ENCODE peak calls at places on chromosomes 11 and 22, in four cellular contexts. I is PC-3, N is breast epithelium, Y is fibroblast of lung. R is an unnamed sample.

GRCh38 chr11:67613960-67614715 is 7.4 kb downstream of the NDUFV1 start:
- DNase-seq in I (peak), N (no peak), Y (peak), R (peak)

GRCh38 chr22:39253427-39254070 is 8.8 kb upstream of the PDGFB start:
- DNase-seq in I (peak), N (no peak), Y (peak), R (peak)

GRCh38 chr11:65104628-65105027 is 7.0 kb upstream of the TM7SF2 start:
- DNase-seq in I (no peak), N (no peak), Y (peak), R (no peak)

GRCh38 chr11:5712507-5712906 is 22.9 kb downstream of the TRIM22 start:
- DNase-seq in I (peak), N (no peak), Y (peak), R (peak)

GRCh38 chr11:65298131-65298535 is 16.5 kb upstream of the CDC42EP2 start:
- DNase-seq in I (no peak), N (no peak), Y (peak), R (no peak)

GRCh38 chr11:68816917-68817419 is 24.7 kb downstream of the CPT1A start:
- DNase-seq in I (no peak), N (no peak), Y (peak), R (no peak)

GRCh38 chr22:29861672-29862297 is 21.2 kb upstream of the MTMR3 start:
- DNase-seq in I (no peak), N (no peak), Y (no peak), R (no peak)

GRCh38 chr11:48109046-48109666 is 107.5 kb upstream of the OR4B1 start:
- DNase-seq in I (peak), N (no peak), Y (peak), R (peak)

GRCh38 chr22:38180841-38181452 is 683 bp downstream of the PLA2G6 start:
- DNase-seq in I (peak), N (no peak), Y (peak), R (no peak)

GRCh38 chr11:34860034-34860433 is 56.1 kb downstream of the APIP start:
- DNase-seq in I (peak), N (no peak), Y (peak), R (no peak)

GRCh38 chr22:24435323-24435645 is 7.9 kb downstream of the ADORA2A start:
- DNase-seq in I (no peak), N (no peak), Y (no peak), R (no peak)

GRCh38 chr22:29503811-29504372 is 23.9 kb downstream of the NEFH start:
- DNase-seq in I (peak), N (no peak), Y (peak), R (no peak)

GRCh38 chr11:30914143-30914762 is 328.1 kb upstream of the MPPED2 start:
- DNase-seq in I (peak), N (peak), Y (peak), R (peak)
- TF ChIP-seq CTCF in I (peak), N (no peak), Y (peak), R (no peak)

GRCh38 chr11:46918087-46918751 is at the start of gene LRP4:
- DNase-seq in I (no peak), N (no peak), Y (peak), R (no peak)
- TF ChIP-seq CTCF in I (no peak), N (no peak), Y (no peak), R (peak)

DNA sequence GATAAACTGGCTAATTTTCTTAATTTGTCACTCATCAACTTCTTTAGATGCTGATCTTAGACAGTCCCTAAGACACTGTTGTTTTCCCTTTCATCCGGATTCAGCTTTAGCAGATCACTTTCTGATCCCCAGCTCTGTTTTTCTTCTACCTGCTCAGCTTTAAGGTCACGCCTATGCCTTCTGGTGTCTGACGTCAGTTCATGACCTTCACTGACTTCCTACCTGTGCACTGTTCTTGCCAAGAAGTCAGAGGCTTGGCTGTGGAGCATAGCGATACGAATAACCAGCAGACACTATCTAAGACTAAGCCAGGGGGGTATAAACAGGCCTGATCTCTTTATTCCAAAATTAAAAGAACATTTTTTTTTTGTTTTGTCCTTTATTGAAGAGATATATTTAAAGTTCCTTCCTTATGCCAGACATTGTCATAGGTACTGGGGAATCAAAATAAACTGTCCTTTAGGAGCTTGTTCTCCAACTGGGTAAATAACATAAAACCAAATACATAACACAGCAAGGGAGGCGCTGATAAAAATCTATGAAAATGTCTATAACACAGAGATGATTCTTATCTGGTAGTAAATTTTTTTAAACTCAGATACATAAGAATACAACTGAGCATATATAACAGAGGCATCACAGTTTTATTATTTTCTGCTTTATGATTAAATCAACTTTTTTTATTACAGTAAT is 352.2 kb upstream of the CTSC start:
- DNase-seq in I (no peak), N (no peak), Y (no peak), R (peak)
- TF ChIP-seq CTCF in I (no peak), N (no peak), Y (no peak), R (no peak)

GRCh38 chr11:838441-839279 is 3.7 kb downstream of the POLR2L start:
- DNase-seq in I (no peak), N (no peak), Y (no peak), R (no peak)
- TF ChIP-seq CTCF in I (peak), N (no peak), Y (no peak), R (no peak)

DNA sequence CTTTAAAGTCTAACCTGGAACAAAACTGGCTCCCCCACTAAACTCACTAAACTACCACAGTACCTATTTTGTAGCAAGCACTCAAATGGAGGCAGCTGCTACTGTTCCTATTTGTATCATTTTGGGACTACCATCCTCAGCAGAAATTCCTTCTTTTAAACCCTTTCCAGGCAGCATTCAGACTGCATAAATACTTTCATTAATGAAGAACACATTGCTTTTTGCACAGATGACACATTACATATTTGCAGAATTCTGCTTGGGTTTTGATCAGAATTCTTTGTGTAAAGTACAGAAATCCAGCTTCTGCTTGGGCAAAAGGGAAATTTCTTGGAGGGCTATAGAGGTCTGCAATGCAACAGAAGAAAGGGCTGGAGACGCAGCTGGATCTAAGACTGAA is 24.2 kb downstream of the RBX1 start:
- DNase-seq in I (no peak), N (no peak), Y (no peak), R (no peak)
- TF ChIP-seq CTCF in I (no peak), N (no peak), Y (no peak), R (no peak)

GRCh38 chr11:131242616-131243015 is 127.8 kb upstream of the NTM start:
- DNase-seq in I (no peak), N (no peak), Y (no peak), R (no peak)

GRCh38 chr11:131246156-131246555 is 124.3 kb upstream of the NTM start:
- DNase-seq in I (no peak), N (no peak), Y (no peak), R (no peak)

GRCh38 chr11:131248588-131248987 is 121.8 kb upstream of the NTM start:
- DNase-seq in I (peak), N (no peak), Y (no peak), R (no peak)

DNA sequence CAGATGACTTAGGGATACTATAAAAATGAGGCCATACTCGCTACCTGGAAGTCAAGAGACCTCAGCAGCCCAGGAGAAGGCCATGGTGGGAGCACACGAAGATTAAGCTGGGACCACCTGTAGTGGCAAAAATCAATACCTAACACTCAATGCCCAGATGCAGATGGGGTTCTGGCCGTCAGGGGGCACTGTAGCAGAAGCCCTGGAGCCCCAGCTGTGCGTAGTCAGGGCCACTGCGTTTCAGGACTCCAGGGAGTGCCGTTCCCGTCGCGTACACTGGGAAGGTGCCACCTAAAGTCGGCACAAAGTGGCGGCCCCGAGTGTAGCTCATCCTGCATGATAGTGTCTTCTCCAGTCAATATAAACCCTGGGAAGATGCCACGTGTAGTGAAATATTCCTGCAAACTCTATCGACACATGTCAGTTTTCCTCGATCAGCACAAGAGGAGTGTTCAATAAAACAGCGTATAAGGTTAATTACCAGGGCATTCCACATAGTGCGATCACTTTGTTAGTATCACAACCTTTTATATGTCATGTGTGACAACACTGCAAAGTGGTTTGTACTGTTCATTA is 123.7 kb upstream of the NTM start:
- DNase-seq in I (peak), N (no peak), Y (no peak), R (no peak)
- TF ChIP-seq CTCF in I (peak), N (no peak), Y (peak), R (no peak)

GRCh38 chr11:125364085-125364822 is 131.8 kb downstream of the FEZ1 start:
- DNase-seq in I (peak), N (no peak), Y (peak), R (no peak)
- TF ChIP-seq CTCF in I (peak), N (no peak), Y (no peak), R (no peak)